ENCODE peak calls at places on chromosomes 16 and 17, in six cellular contexts. E, O, U, F, K and S are unnamed samples.
A peak's percentile ranks its signal among the peaks of the same experiment; 100 is the strongest.

GRCh38 chr16:10013364-10013763 is 168.9 kb downstream of the GRIN2A start:
- DNase-seq in E (no peak), O (no peak), U (no peak), K (no peak), F (no peak), S (no peak)

GRCh38 chr17:57999496-58000017 is 7.5 kb downstream of the SRSF1 start:
- DNase-seq in K (peak; percentile 67), E (no peak), U (peak; percentile 81), O (no peak), F (peak; percentile 70), S (peak; percentile 69)

GRCh38 chr16:64061621-64062020 is 1060.2 kb downstream of the CDH11 start:
- DNase-seq in U (peak; percentile 69), E (no peak), F (no peak), O (no peak), K (no peak), S (no peak)

GRCh38 chr16:50657251-50657650 is 23.9 kb downstream of the SNX20 start:
- DNase-seq in K (no peak), F (no peak), E (no peak), O (no peak), U (no peak), S (no peak)

GRCh38 chr16:82658796-82659195 is 32.0 kb downstream of the CDH13 start:
- DNase-seq in K (no peak), U (peak; percentile 49), F (no peak), O (no peak), E (no peak), S (no peak)

GRCh38 chr16:46629331-46629843 is 8.2 kb upstream of the SHCBP1 start:
- DNase-seq in K (no peak), F (peak; percentile 29), O (no peak), E (no peak), U (peak; percentile 77), S (no peak)

GRCh38 chr17:75010683-75011406 is 1.6 kb upstream of the MRPL58 start:
- DNase-seq in F (peak; percentile 10), O (peak; percentile 95), U (peak; percentile 59), E (peak; percentile 71), K (no peak), S (no peak)

GRCh38 chr16:75228143-75228976 is 9.6 kb downstream of the CTRB1 start:
- DNase-seq in F (no peak), K (no peak), U (no peak), E (no peak), O (no peak), S (no peak)

GRCh38 chr16:1760911-1761310 is 10.4 kb downstream of the NME3 start:
- DNase-seq in U (no peak), O (no peak), K (no peak), E (no peak), F (no peak), S (no peak)

GRCh38 chr16:16021988-16022682 is 72.7 kb downstream of the ABCC1 start:
- DNase-seq in F (peak; percentile 87), E (peak; percentile 94), K (no peak), O (peak; percentile 79), U (peak; percentile 99), S (no peak)

GRCh38 chr17:74542727-74543383 is 3.1 kb downstream of the CD300C start:
- DNase-seq in U (no peak), F (no peak), E (no peak), O (no peak), K (no peak), S (no peak)

GRCh38 chr16:53034306-53034705 is 18.4 kb downstream of the CHD9NB start:
- DNase-seq in O (no peak), U (no peak), F (no peak), K (no peak), E (no peak), S (no peak)

GRCh38 chr16:4094138-4094773 is 22.0 kb downstream of the ADCY9 start:
- DNase-seq in F (no peak), K (no peak), E (no peak), U (no peak), O (no peak), S (no peak)

GRCh38 chr17:70278846-70279465 is 109.6 kb downstream of the KCNJ2 start:
- DNase-seq in O (no peak), F (no peak), K (no peak), U (no peak), E (no peak), S (no peak)

GRCh38 chr16:58850019-58850626 is 116.0 kb upstream of the GOT2 start:
- DNase-seq in U (no peak), O (no peak), E (no peak), K (no peak), F (no peak), S (no peak)

GRCh38 chr17:14209215-14209614 is 27.4 kb downstream of the CDRT15 start:
- DNase-seq in E (no peak), U (peak; percentile 56), F (no peak), K (no peak), O (no peak), S (no peak)

GRCh38 chr17:30278032-30278431 is 13.7 kb downstream of the BLMH start:
- DNase-seq in E (no peak), F (peak; percentile 25), O (no peak), K (peak; percentile 31), U (peak; percentile 43), S (no peak)

GRCh38 chr16:58409316-58409973 is 17.2 kb downstream of the GINS3 start:
- DNase-seq in U (peak; percentile 82), K (no peak), F (no peak), E (no peak), O (no peak), S (no peak)

GRCh38 chr16:52265446-52265861 is 281.5 kb downstream of the TOX3 start:
- DNase-seq in U (no peak), K (peak; percentile 100), O (no peak), F (no peak), E (no peak), S (no peak)

GRCh38 chr16:67461600-67462278 is 19.2 kb downstream of the ATP6V0D1 start:
- DNase-seq in U (no peak), K (no peak), F (no peak), O (no peak), E (peak; percentile 97), S (no peak)

GRCh38 chr16:69595127-69596036 is 29.6 kb downstream of the NFAT5 start:
- DNase-seq in O (no peak), F (peak; percentile 43), E (no peak), K (no peak), U (no peak), S (no peak)

GRCh38 chr16:68368602-68368944 is 57.8 kb downstream of the PRMT7 start:
- DNase-seq in O (no peak), K (no peak), F (no peak), U (no peak), E (no peak), S (peak; percentile 46)

GRCh38 chr17:7019839-7020519 is 2.9 kb upstream of the BCL6B start:
- DNase-seq in U (peak; percentile 72), F (peak; percentile 16), O (no peak), E (peak; percentile 68), K (peak; percentile 62), S (no peak)

GRCh38 chr17:77875881-77876509 is 82.5 kb upstream of the TNRC6C start:
- DNase-seq in O (no peak), U (no peak), E (no peak), F (peak; percentile 72), K (no peak), S (no peak)

GRCh38 chr17:37148171-37148570 is 199.4 kb downstream of the AATF start:
- DNase-seq in E (no peak), K (no peak), U (no peak), F (no peak), O (no peak), S (no peak)

GRCh38 chr17:41211845-41212466 is 14.5 kb upstream of the KRTAP9-2 start:
- DNase-seq in E (no peak), K (peak; percentile 70), U (peak; percentile 56), F (no peak), O (no peak), S (no peak)

GRCh38 chr17:72890711-72891110 is 201.8 kb downstream of the SLC39A11 start:
- DNase-seq in F (no peak), U (no peak), K (no peak), O (no peak), E (no peak), S (no peak)

GRCh38 chr17:48498168-48498840 is 32.5 kb downstream of the HOXB1 start:
- DNase-seq in E (no peak), O (no peak), U (peak; percentile 65), K (peak; percentile 52), F (no peak), S (no peak)

GRCh38 chr16:83351846-83352245 is 455.9 kb upstream of the HSBP1 start:
- DNase-seq in K (no peak), E (no peak), U (peak; percentile 33), F (no peak), O (no peak), S (no peak)

GRCh38 chr17:34319087-34319486 is at the start of gene CCL8:
- DNase-seq in O (no peak), E (no peak), U (no peak), F (no peak), K (no peak), S (no peak)

GRCh38 chr17:74898376-74898946 is 5.0 kb upstream of the FADS6 start:
- DNase-seq in F (no peak), E (no peak), O (no peak), K (no peak), U (no peak), S (no peak)

GRCh38 chr16:73546351-73546845 is 498.5 kb upstream of the ZFHX3 start:
- DNase-seq in U (no peak), E (no peak), O (no peak), F (no peak), K (peak; percentile 62), S (no peak)

GRCh38 chr17:69669441-69670178 is 255.1 kb downstream of the MAP2K6 start:
- DNase-seq in U (peak; percentile 78), E (no peak), O (no peak), K (peak; percentile 81), F (no peak), S (no peak)

GRCh38 chr17:76005263-76006149 is 4.9 kb downstream of the CDK3 start:
- DNase-seq in O (no peak), F (peak; percentile 37), U (peak; percentile 68), K (peak; percentile 61), E (peak; percentile 78), S (peak; percentile 90)

GRCh38 chr16:30394603-30395154 is 541 bp upstream of the ZNF48 start:
- DNase-seq in K (peak; percentile 51), U (peak; percentile 40), F (no peak), O (no peak), E (no peak), S (no peak)